ENCODE peak calls at places on chromosomes 16 and 17, in five cellular contexts. One of them, this sample, is unnamed.

GRCh38 chr16:67268136-67268579 is 11.2 kb upstream of the PLEKHG4 start:
- DNase-seq in NB4: peak; percentile 55
- DNase-seq in activated CD4-positive, alpha-beta T cell treated with anti-CD3 and anti-CD28 coated beads for 4 hours: no peak
- DNase-seq in GDM1: no peak
- DNase-seq in GM12864: no peak
- DNase-seq in this sample: no peak

GRCh38 chr16:70159355-70160348 is 13.9 kb upstream of the CLEC18C start:
- DNase-seq in NB4: no peak
- DNase-seq in activated CD4-positive, alpha-beta T cell treated with anti-CD3 and anti-CD28 coated beads for 4 hours: no peak
- DNase-seq in GM12864: no peak
- DNase-seq in GDM1: no peak
- DNase-seq in this sample: no peak

GRCh38 chr16:67893791-67894399 is 841 bp downstream of the PSKH1 start:
- DNase-seq in GM12864: no peak
- DNase-seq in GDM1: no peak
- DNase-seq in activated CD4-positive, alpha-beta T cell treated with anti-CD3 and anti-CD28 coated beads for 4 hours: no peak
- DNase-seq in NB4: no peak
- DNase-seq in this sample: no peak

GRCh38 chr16:3431779-3432219 is 11.5 kb downstream of the ZNF597 start:
- DNase-seq in GM12864: peak; percentile 27
- DNase-seq in activated CD4-positive, alpha-beta T cell treated with anti-CD3 and anti-CD28 coated beads for 4 hours: peak; percentile 19
- DNase-seq in GDM1: no peak
- DNase-seq in NB4: peak; percentile 90
- DNase-seq in this sample: peak; percentile 56

GRCh38 chr16:76487411-76488064 is 210.3 kb downstream of the CNTNAP4 start:
- DNase-seq in GM12864: no peak
- DNase-seq in activated CD4-positive, alpha-beta T cell treated with anti-CD3 and anti-CD28 coated beads for 4 hours: no peak
- DNase-seq in GDM1: no peak
- DNase-seq in NB4: no peak
- DNase-seq in this sample: no peak

GRCh38 chr17:58352843-58353719 is 1.1 kb upstream of the SUPT4H1 start:
- DNase-seq in GDM1: peak; percentile 49
- DNase-seq in GM12864: no peak
- DNase-seq in NB4: peak; percentile 75
- DNase-seq in activated CD4-positive, alpha-beta T cell treated with anti-CD3 and anti-CD28 coated beads for 4 hours: no peak
- DNase-seq in this sample: peak; percentile 47

GRCh38 chr16:2147981-2148671 is at the start of gene RAB26:
- DNase-seq in GDM1: peak; percentile 37
- DNase-seq in NB4: peak; percentile 81
- DNase-seq in GM12864: no peak
- DNase-seq in activated CD4-positive, alpha-beta T cell treated with anti-CD3 and anti-CD28 coated beads for 4 hours: peak; percentile 50
- DNase-seq in this sample: no peak

GRCh38 chr17:17445925-17446665 is 30.7 kb upstream of the MED9 start:
- DNase-seq in GDM1: no peak
- DNase-seq in GM12864: no peak
- DNase-seq in NB4: no peak
- DNase-seq in activated CD4-positive, alpha-beta T cell treated with anti-CD3 and anti-CD28 coated beads for 4 hours: no peak
- DNase-seq in this sample: no peak

GRCh38 chr17:45302649-45303173 is 14.1 kb downstream of the MAP3K14 start:
- DNase-seq in activated CD4-positive, alpha-beta T cell treated with anti-CD3 and anti-CD28 coated beads for 4 hours: peak; percentile 45
- DNase-seq in GDM1: no peak
- DNase-seq in GM12864: peak; percentile 94
- DNase-seq in NB4: no peak
- DNase-seq in this sample: no peak

GRCh38 chr16:10552998-10553491 is 27.4 kb downstream of the EMP2 start:
- DNase-seq in NB4: peak; percentile 48
- DNase-seq in activated CD4-positive, alpha-beta T cell treated with anti-CD3 and anti-CD28 coated beads for 4 hours: peak; percentile 35
- DNase-seq in GM12864: peak; percentile 71
- DNase-seq in GDM1: peak; percentile 68
- DNase-seq in this sample: no peak

GRCh38 chr16:18958621-18959578 is 24.8 kb upstream of the TMC7 start:
- DNase-seq in activated CD4-positive, alpha-beta T cell treated with anti-CD3 and anti-CD28 coated beads for 4 hours: no peak
- DNase-seq in GM12864: no peak
- DNase-seq in GDM1: no peak
- DNase-seq in NB4: no peak
- DNase-seq in this sample: no peak

GRCh38 chr17:62804822-62805221 is 3.3 kb downstream of the MARCHF10 start:
- DNase-seq in GDM1: no peak
- DNase-seq in NB4: peak; percentile 38
- DNase-seq in GM12864: no peak
- DNase-seq in activated CD4-positive, alpha-beta T cell treated with anti-CD3 and anti-CD28 coated beads for 4 hours: no peak
- DNase-seq in this sample: no peak

GRCh38 chr16:70656065-70656711 is 9.8 kb downstream of the IL34 start:
- DNase-seq in activated CD4-positive, alpha-beta T cell treated with anti-CD3 and anti-CD28 coated beads for 4 hours: no peak
- DNase-seq in GDM1: no peak
- DNase-seq in GM12864: no peak
- DNase-seq in NB4: no peak
- DNase-seq in this sample: no peak

GRCh38 chr17:14019186-14019956 is 49.9 kb upstream of the COX10 start:
- DNase-seq in NB4: peak; percentile 26
- DNase-seq in activated CD4-positive, alpha-beta T cell treated with anti-CD3 and anti-CD28 coated beads for 4 hours: no peak
- DNase-seq in GM12864: no peak
- DNase-seq in GDM1: no peak
- DNase-seq in this sample: no peak

GRCh38 chr17:64772845-64773299 is 110.8 kb upstream of the SMURF2 start:
- DNase-seq in GM12864: no peak
- DNase-seq in activated CD4-positive, alpha-beta T cell treated with anti-CD3 and anti-CD28 coated beads for 4 hours: no peak
- DNase-seq in GDM1: no peak
- DNase-seq in NB4: no peak
- DNase-seq in this sample: no peak

GRCh38 chr17:35896011-35896587 is 15.9 kb upstream of the CCL5 start:
- DNase-seq in NB4: peak; percentile 97
- DNase-seq in GDM1: peak; percentile 87
- DNase-seq in activated CD4-positive, alpha-beta T cell treated with anti-CD3 and anti-CD28 coated beads for 4 hours: no peak
- DNase-seq in GM12864: no peak
- DNase-seq in this sample: peak; percentile 81

GRCh38 chr16:86122681-86123342 is 223.8 kb downstream of the IRF8 start:
- DNase-seq in NB4: no peak
- DNase-seq in activated CD4-positive, alpha-beta T cell treated with anti-CD3 and anti-CD28 coated beads for 4 hours: no peak
- DNase-seq in GDM1: no peak
- DNase-seq in GM12864: no peak
- DNase-seq in this sample: no peak

GRCh38 chr16:468072-468821 is 42.8 kb downstream of the RAB11FIP3 start:
- DNase-seq in NB4: no peak
- DNase-seq in activated CD4-positive, alpha-beta T cell treated with anti-CD3 and anti-CD28 coated beads for 4 hours: no peak
- DNase-seq in GM12864: no peak
- DNase-seq in GDM1: no peak
- DNase-seq in this sample: no peak

GRCh38 chr17:44503080-44503842 is at the start of gene GPATCH8:
- DNase-seq in activated CD4-positive, alpha-beta T cell treated with anti-CD3 and anti-CD28 coated beads for 4 hours: peak; percentile 88
- DNase-seq in GM12864: peak; percentile 87
- DNase-seq in GDM1: peak; percentile 97
- DNase-seq in NB4: peak; percentile 96
- DNase-seq in this sample: peak; percentile 90

GRCh38 chr17:13429201-13429600 is 172.5 kb downstream of the HS3ST3A1 start:
- DNase-seq in activated CD4-positive, alpha-beta T cell treated with anti-CD3 and anti-CD28 coated beads for 4 hours: no peak
- DNase-seq in GDM1: no peak
- DNase-seq in NB4: no peak
- DNase-seq in GM12864: no peak
- DNase-seq in this sample: no peak

This sample was measured in GF-D8.